ENCODE peak calls at places on chromosomes 6 and 20, in ten cellular contexts. J, H, Y, I, N, P, M, V, E and Z are unnamed samples.

GRCh38 chr20:11902264-11902663 is 15.4 kb upstream of the BTBD3 start:
- DNase-seq in V (peak), E (no peak), I (peak), J (no peak), Y (no peak), M (no peak), N (no peak), H (no peak), P (no peak), Z (no peak)

GRCh38 chr6:170165085-170165484 is 125.8 kb downstream of the DLL1 start:
- DNase-seq in M (peak), I (no peak), N (no peak), V (peak), E (no peak), P (no peak), Y (no peak), H (no peak), J (no peak), Z (no peak)

GRCh38 chr6:160071805-160072687 is 49.6 kb upstream of the SLC22A1 start:
- DNase-seq in P (no peak), Y (no peak), H (no peak), V (no peak), N (no peak), I (peak), M (no peak), J (no peak), E (no peak), Z (no peak)

GRCh38 chr20:13447385-13448180 is 191.1 kb downstream of the TASP1 start:
- DNase-seq in M (no peak), P (no peak), H (no peak), E (no peak), N (no peak), I (no peak), V (no peak), J (no peak), Y (no peak), Z (no peak)

GRCh38 chr6:50602191-50602810 is 111.0 kb upstream of the TFAP2D start:
- DNase-seq in P (no peak), E (no peak), J (peak), Y (no peak), V (peak), N (peak), I (peak), M (no peak), H (no peak), Z (no peak)

GRCh38 chr6:3500262-3501001 is 43.6 kb upstream of the SLC22A23 start:
- DNase-seq in E (no peak), J (no peak), Y (no peak), H (no peak), V (peak), M (no peak), P (no peak), I (peak), N (no peak), Z (peak)

GRCh38 chr20:62133051-62133845 is 9.9 kb downstream of the PSMA7 start:
- DNase-seq in V (no peak), I (no peak), Y (no peak), H (no peak), N (no peak), M (peak), J (no peak), E (no peak), P (no peak), Z (no peak)

GRCh38 chr6:36232172-36232571 is 35.6 kb downstream of the BRPF3 start:
- DNase-seq in Y (no peak), V (no peak), P (no peak), H (no peak), I (no peak), M (no peak), E (no peak), J (no peak), N (no peak), Z (no peak)

GRCh38 chr20:6122873-6123649 is at the start of gene FERMT1:
- DNase-seq in I (peak), J (peak), H (no peak), P (peak), M (peak), Y (peak), N (peak), E (no peak), V (peak), Z (peak)

GRCh38 chr6:16239090-16239797 is 857 bp downstream of the GMPR start:
- DNase-seq in V (peak), P (peak), E (no peak), Y (no peak), I (peak), H (no peak), N (peak), J (no peak), M (peak), Z (no peak)

GRCh38 chr6:56517155-56517745 is 125.4 kb downstream of the DST start:
- DNase-seq in E (no peak), V (no peak), P (no peak), M (no peak), H (no peak), I (no peak), J (peak), Y (no peak), N (peak), Z (peak)

GRCh38 chr6:16747232-16748027 is 13.8 kb downstream of the ATXN1 start:
- DNase-seq in P (no peak), M (no peak), J (no peak), V (peak), H (no peak), Y (no peak), I (no peak), E (no peak), N (peak), Z (no peak)

GRCh38 chr6:30683980-30684338 is 2.5 kb downstream of the PPP1R18 start:
- DNase-seq in V (no peak), J (no peak), Y (no peak), E (no peak), H (no peak), I (no peak), M (no peak), P (no peak), N (no peak), Z (no peak)

GRCh38 chr6:164039954-164040375 is 625.4 kb downstream of the QKI start:
- DNase-seq in Y (no peak), E (no peak), N (no peak), I (no peak), H (no peak), J (no peak), V (no peak), M (peak), P (no peak), Z (no peak)

GRCh38 chr6:74170118-74170517 is 474.1 kb downstream of the CD109 start:
- DNase-seq in P (no peak), V (peak), E (no peak), H (no peak), Y (no peak), I (no peak), J (no peak), M (no peak), N (peak), Z (no peak)

GRCh38 chr20:14948416-14948815 is 611.0 kb upstream of the FLRT3 start:
- DNase-seq in N (no peak), M (no peak), P (no peak), V (no peak), H (no peak), I (no peak), J (no peak), E (no peak), Y (no peak), Z (no peak)

GRCh38 chr6:169858293-169858934 is 107.0 kb downstream of the ERMARD start:
- DNase-seq in Y (no peak), P (no peak), V (no peak), J (no peak), I (no peak), E (no peak), H (no peak), M (no peak), N (no peak), Z (no peak)

GRCh38 chr6:87791029-87791428 is 89.0 kb upstream of the AKIRIN2 start:
- DNase-seq in Y (no peak), H (no peak), I (peak), P (no peak), J (no peak), V (no peak), N (no peak), E (no peak), M (no peak), Z (no peak)